ENCODE peak calls at places on chromosomes 2 and 18, in seven cellular contexts. One of them, this sample, is unnamed.

GRCh38 chr2:162217596-162217995 is 25.6 kb downstream of the FAP start:
- DNase-seq in SJSA1: no peak
- DNase-seq in aorta: no peak
- DNase-seq in lung: no peak
- DNase-seq in hepatocyte: no peak
- DNase-seq in HCT116: no peak
- DNase-seq in endodermal cell: no peak
- DNase-seq in this sample: no peak

GRCh38 chr18:58578835-58579560 is 49.9 kb downstream of the ALPK2 start:
- DNase-seq in endodermal cell: peak; percentile 47
- DNase-seq in HCT116: no peak
- DNase-seq in SJSA1: peak; percentile 81
- DNase-seq in hepatocyte: peak; percentile 50
- DNase-seq in aorta: no peak
- DNase-seq in lung: no peak
- DNase-seq in this sample: no peak

GRCh38 chr2:85851253-85851955 is 37.4 kb downstream of the ST3GAL5 start:
- DNase-seq in HCT116: no peak
- DNase-seq in hepatocyte: no peak
- DNase-seq in endodermal cell: no peak
- DNase-seq in SJSA1: peak; percentile 36
- DNase-seq in lung: no peak
- DNase-seq in aorta: no peak
- DNase-seq in this sample: no peak

GRCh38 chr2:8453904-8454302 is 228.0 kb upstream of the ID2 start:
- DNase-seq in hepatocyte: no peak
- DNase-seq in aorta: no peak
- DNase-seq in lung: no peak
- DNase-seq in SJSA1: no peak
- DNase-seq in endodermal cell: peak; percentile 32
- DNase-seq in HCT116: no peak
- DNase-seq in this sample: no peak

GRCh38 chr18:23812566-23813440 is 123.5 kb downstream of the LAMA3 start:
- DNase-seq in endodermal cell: no peak
- DNase-seq in hepatocyte: no peak
- DNase-seq in aorta: no peak
- DNase-seq in lung: no peak
- DNase-seq in HCT116: peak; percentile 15
- DNase-seq in SJSA1: no peak
- DNase-seq in this sample: no peak

GRCh38 chr2:175575346-175576258 is 394.1 kb upstream of the ATP5MC3 start:
- DNase-seq in lung: no peak
- DNase-seq in HCT116: no peak
- DNase-seq in aorta: no peak
- DNase-seq in hepatocyte: no peak
- DNase-seq in endodermal cell: no peak
- DNase-seq in SJSA1: no peak
- DNase-seq in this sample: peak; percentile 20

GRCh38 chr18:72504866-72505265 is 39.3 kb downstream of the CBLN2 start:
- DNase-seq in endodermal cell: no peak
- DNase-seq in HCT116: no peak
- DNase-seq in hepatocyte: no peak
- DNase-seq in lung: no peak
- DNase-seq in SJSA1: no peak
- DNase-seq in aorta: no peak
- DNase-seq in this sample: no peak

GRCh38 chr18:80249217-80250093 is 2.1 kb upstream of the PARD6G start:
- DNase-seq in SJSA1: no peak
- DNase-seq in HCT116: no peak
- DNase-seq in lung: peak; percentile 27
- DNase-seq in aorta: no peak
- DNase-seq in hepatocyte: peak; percentile 3
- DNase-seq in endodermal cell: peak; percentile 36
- DNase-seq in this sample: no peak

GRCh38 chr2:168528469-168528868 is 72.4 kb downstream of the CERS6 start:
- DNase-seq in SJSA1: no peak
- DNase-seq in lung: no peak
- DNase-seq in hepatocyte: no peak
- DNase-seq in HCT116: no peak
- DNase-seq in endodermal cell: no peak
- DNase-seq in aorta: no peak
- DNase-seq in this sample: no peak

GRCh38 chr2:224628416-224628815 is 43.3 kb upstream of the CUL3 start:
- DNase-seq in hepatocyte: no peak
- DNase-seq in endodermal cell: no peak
- DNase-seq in lung: no peak
- DNase-seq in aorta: no peak
- DNase-seq in SJSA1: no peak
- DNase-seq in HCT116: no peak
- DNase-seq in this sample: no peak

GRCh38 chr2:176071330-176072291 is 12.2 kb downstream of the EVX2 start:
- DNase-seq in lung: no peak
- DNase-seq in endodermal cell: no peak
- DNase-seq in HCT116: no peak
- DNase-seq in SJSA1: no peak
- DNase-seq in aorta: no peak
- DNase-seq in hepatocyte: no peak
- DNase-seq in this sample: no peak

GRCh38 chr2:17533546-17533945 is 7.0 kb upstream of the VSNL1 start:
- DNase-seq in hepatocyte: no peak
- DNase-seq in HCT116: no peak
- DNase-seq in endodermal cell: no peak
- DNase-seq in SJSA1: no peak
- DNase-seq in aorta: no peak
- DNase-seq in lung: no peak
- DNase-seq in this sample: no peak

GRCh38 chr2:175854665-175855064 is 147.4 kb downstream of the LNPK start:
- DNase-seq in SJSA1: no peak
- DNase-seq in endodermal cell: no peak
- DNase-seq in aorta: no peak
- DNase-seq in hepatocyte: no peak
- DNase-seq in HCT116: no peak
- DNase-seq in lung: no peak
- DNase-seq in this sample: peak; percentile 23

GRCh38 chr18:43081396-43081795 is 34.1 kb downstream of the RIT2 start:
- DNase-seq in SJSA1: no peak
- DNase-seq in hepatocyte: no peak
- DNase-seq in lung: no peak
- DNase-seq in HCT116: no peak
- DNase-seq in endodermal cell: no peak
- DNase-seq in aorta: no peak
- DNase-seq in this sample: no peak

GRCh38 chr2:53767405-53768232 is at the start of gene CHAC2:
- DNase-seq in lung: peak; percentile 86
- DNase-seq in hepatocyte: peak; percentile 92
- DNase-seq in SJSA1: peak; percentile 83
- DNase-seq in aorta: peak; percentile 96
- DNase-seq in HCT116: peak; percentile 68
- DNase-seq in endodermal cell: peak; percentile 92
- DNase-seq in this sample: peak; percentile 87

GRCh38 chr2:19021721-19022120 is 336.7 kb downstream of the OSR1 start:
- DNase-seq in aorta: no peak
- DNase-seq in endodermal cell: no peak
- DNase-seq in hepatocyte: no peak
- DNase-seq in SJSA1: no peak
- DNase-seq in HCT116: no peak
- DNase-seq in lung: no peak
- DNase-seq in this sample: no peak

GRCh38 chr2:68556384-68556783 is 87.0 kb upstream of the PROKR1 start:
- DNase-seq in endodermal cell: no peak
- DNase-seq in aorta: no peak
- DNase-seq in SJSA1: no peak
- DNase-seq in HCT116: no peak
- DNase-seq in lung: no peak
- DNase-seq in hepatocyte: no peak
- DNase-seq in this sample: no peak

GRCh38 chr2:62266433-62267038 is 70.6 kb downstream of the B3GNT2 start:
- DNase-seq in aorta: no peak
- DNase-seq in lung: no peak
- DNase-seq in endodermal cell: peak; percentile 62
- DNase-seq in SJSA1: no peak
- DNase-seq in HCT116: no peak
- DNase-seq in hepatocyte: no peak
- DNase-seq in this sample: peak; percentile 50

GRCh38 chr2:191320881-191321280 is 75.7 kb downstream of the MYO1B start:
- DNase-seq in HCT116: no peak
- DNase-seq in lung: no peak
- DNase-seq in aorta: no peak
- DNase-seq in hepatocyte: no peak
- DNase-seq in endodermal cell: no peak
- DNase-seq in SJSA1: no peak
- DNase-seq in this sample: no peak

DNA sequence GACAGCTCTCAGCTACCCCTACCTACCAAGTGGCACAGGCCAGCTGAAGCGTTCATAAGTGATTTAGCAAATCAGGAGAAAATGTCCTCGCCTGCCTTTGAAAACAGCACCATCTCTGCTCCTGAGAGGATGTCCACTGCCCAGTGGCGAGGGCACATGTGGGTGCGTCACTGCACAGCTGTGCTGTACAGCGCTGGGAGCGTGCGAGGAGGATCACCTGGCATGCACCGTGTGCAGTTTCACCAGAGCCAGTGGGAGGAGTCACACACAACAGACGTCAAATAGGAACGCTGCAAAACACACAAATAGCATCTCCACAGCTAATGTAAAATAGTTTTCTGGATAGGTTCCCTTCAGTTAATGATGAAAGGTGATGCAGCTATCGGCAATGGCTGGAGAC is 154.1 kb downstream of the HDAC4 start:
- DNase-seq in lung: no peak
- DNase-seq in HCT116: peak; percentile 62
- DNase-seq in aorta: no peak
- DNase-seq in hepatocyte: no peak
- DNase-seq in SJSA1: no peak
- DNase-seq in endodermal cell: no peak
- DNase-seq in this sample: no peak
- H3K4me1 ChIP-seq in lung: peaks cover 8% of the 10 kb centered on the region
- H3K4me1 ChIP-seq in HCT116: peaks cover 61% of the 10 kb centered on the region
- H3K4me1 ChIP-seq in aorta: no peaks in the 10 kb centered on the region
- H3K4me1 ChIP-seq in hepatocyte: peaks cover 6% of the 10 kb centered on the region
- H3K4me1 ChIP-seq in SJSA1: peaks cover 19% of the 10 kb centered on the region
- H3K4me1 ChIP-seq in endodermal cell: no peaks in the 10 kb centered on the region
- H3K4me1 ChIP-seq in this sample: peaks cover 27% of the 10 kb centered on the region

GRCh38 chr2:109325570-109325969 is 196.6 kb downstream of the SH3RF3 start:
- DNase-seq in hepatocyte: no peak
- DNase-seq in SJSA1: no peak
- DNase-seq in HCT116: no peak
- DNase-seq in aorta: no peak
- DNase-seq in endodermal cell: no peak
- DNase-seq in lung: no peak
- DNase-seq in this sample: no peak

GRCh38 chr2:109330056-109330455 is 201.1 kb downstream of the SH3RF3 start:
- DNase-seq in HCT116: no peak
- DNase-seq in endodermal cell: no peak
- DNase-seq in hepatocyte: no peak
- DNase-seq in aorta: no peak
- DNase-seq in SJSA1: no peak
- DNase-seq in lung: no peak
- DNase-seq in this sample: no peak

GRCh38 chr2:109324859-109325258 is 195.9 kb downstream of the SH3RF3 start:
- DNase-seq in SJSA1: peak; percentile 81
- DNase-seq in aorta: peak; percentile 86
- DNase-seq in HCT116: no peak
- DNase-seq in lung: peak; percentile 65
- DNase-seq in endodermal cell: no peak
- DNase-seq in hepatocyte: no peak
- DNase-seq in this sample: no peak

GRCh38 chr2:109322646-109323045 is 193.6 kb downstream of the SH3RF3 start:
- DNase-seq in aorta: no peak
- DNase-seq in lung: no peak
- DNase-seq in hepatocyte: no peak
- DNase-seq in HCT116: no peak
- DNase-seq in SJSA1: no peak
- DNase-seq in endodermal cell: no peak
- DNase-seq in this sample: no peak

DNA sequence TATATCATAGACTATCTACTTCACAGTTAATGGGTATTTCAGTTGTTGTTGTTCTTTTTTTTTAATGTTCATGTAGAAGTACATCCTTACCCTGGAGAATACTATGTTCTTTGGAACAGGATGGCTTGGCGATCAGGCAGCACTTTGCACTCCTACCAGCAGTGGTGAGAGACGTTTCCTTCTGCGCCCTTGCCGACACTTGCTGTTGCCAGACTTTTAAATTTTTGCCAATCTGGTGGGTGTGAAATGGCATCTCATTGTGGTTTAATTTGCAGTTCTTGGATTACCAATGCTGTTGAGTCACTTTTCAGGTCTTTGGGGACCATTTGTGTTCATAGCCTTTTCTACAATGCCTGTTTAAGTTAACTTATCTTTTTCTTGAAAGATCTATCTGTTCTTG is 197.3 kb downstream of the SH3RF3 start:
- DNase-seq in SJSA1: no peak
- DNase-seq in HCT116: no peak
- DNase-seq in lung: no peak
- DNase-seq in endodermal cell: no peak
- DNase-seq in aorta: no peak
- DNase-seq in hepatocyte: no peak
- DNase-seq in this sample: no peak
- H3K4me1 ChIP-seq in SJSA1: peaks cover 74% of the 10 kb centered on the region
- H3K4me1 ChIP-seq in HCT116: no peaks in the 10 kb centered on the region
- H3K4me1 ChIP-seq in lung: peaks cover 11% of the 10 kb centered on the region
- H3K4me1 ChIP-seq in endodermal cell: no peaks in the 10 kb centered on the region
- H3K4me1 ChIP-seq in aorta: peaks cover 4% of the 10 kb centered on the region
- H3K4me1 ChIP-seq in hepatocyte: peaks cover 15% of the 10 kb centered on the region
- H3K4me1 ChIP-seq in this sample: no peaks in the 10 kb centered on the region

DNA sequence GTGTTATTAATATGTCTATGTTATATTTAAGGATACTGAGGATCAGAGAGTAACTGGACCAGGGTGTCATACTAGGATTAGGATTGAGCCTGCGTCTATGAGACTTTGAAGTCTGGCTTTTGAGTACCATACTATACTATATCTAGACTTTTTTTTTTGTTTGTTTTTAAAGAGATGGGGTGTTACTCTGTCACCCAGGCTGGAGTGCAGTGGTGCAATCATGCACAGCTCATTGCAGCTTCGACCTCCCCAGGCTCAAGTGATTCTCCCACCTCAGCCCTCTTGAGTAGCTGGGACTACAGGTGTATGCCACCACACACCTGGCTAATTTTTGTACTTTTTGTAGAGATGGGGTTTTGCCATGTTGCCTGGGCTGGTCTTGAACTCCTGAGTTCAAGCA is 66.2 kb upstream of the MAP4K3 start:
- DNase-seq in lung: no peak
- DNase-seq in HCT116: no peak
- DNase-seq in aorta: no peak
- DNase-seq in hepatocyte: no peak
- DNase-seq in endodermal cell: no peak
- DNase-seq in SJSA1: no peak
- DNase-seq in this sample: no peak
- H3K4me1 ChIP-seq in lung: peaks cover 43% of the 10 kb centered on the region
- H3K4me1 ChIP-seq in HCT116: no peaks in the 10 kb centered on the region
- H3K4me1 ChIP-seq in aorta: peaks cover 5% of the 10 kb centered on the region
- H3K4me1 ChIP-seq in hepatocyte: peaks cover 31% of the 10 kb centered on the region
- H3K4me1 ChIP-seq in endodermal cell: no peaks in the 10 kb centered on the region
- H3K4me1 ChIP-seq in SJSA1: peaks cover 35% of the 10 kb centered on the region
- H3K4me1 ChIP-seq in this sample: peaks cover 6% of the 10 kb centered on the region

DNA sequence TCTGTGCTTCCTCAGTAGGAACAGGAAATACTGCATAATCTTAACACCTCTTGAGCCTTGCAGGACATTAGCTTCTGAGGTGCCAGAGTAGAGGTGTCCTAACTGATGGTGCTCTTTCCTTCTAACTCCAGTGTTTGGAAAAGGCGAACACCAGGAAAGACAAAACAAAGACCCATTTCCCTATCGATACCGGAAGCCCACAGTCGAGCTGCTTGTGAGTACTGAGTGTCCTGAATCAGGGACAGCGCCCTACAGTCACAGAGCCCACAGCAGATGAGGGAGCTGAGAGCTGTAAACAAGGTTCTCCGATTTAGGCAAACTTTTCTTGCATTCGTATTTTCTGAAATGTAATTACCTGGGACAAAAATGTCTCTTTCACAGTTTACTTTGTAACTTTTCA is 50.7 kb downstream of the SLC14A2 start:
- DNase-seq in HCT116: no peak
- DNase-seq in endodermal cell: peak; percentile 43
- DNase-seq in aorta: no peak
- DNase-seq in SJSA1: no peak
- DNase-seq in lung: no peak
- DNase-seq in hepatocyte: no peak
- DNase-seq in this sample: no peak
- H3K4me1 ChIP-seq in HCT116: no peaks in the 10 kb centered on the region
- H3K4me1 ChIP-seq in endodermal cell: peaks cover under 1% of the 10 kb centered on the region
- H3K4me1 ChIP-seq in aorta: no peaks in the 10 kb centered on the region
- H3K4me1 ChIP-seq in SJSA1: peaks cover 5% of the 10 kb centered on the region
- H3K4me1 ChIP-seq in lung: peaks cover 8% of the 10 kb centered on the region
- H3K4me1 ChIP-seq in hepatocyte: no peaks in the 10 kb centered on the region
- H3K4me1 ChIP-seq in this sample: no peaks in the 10 kb centered on the region